ENCODE peak calls at places on chromosome 21, in four cellular contexts. C is activated naive CD4-positive, alpha-beta T cell; G is HTR-8/SVneo; S is T-helper 17 cell. X is an unnamed sample.

GRCh38 chr21:28608646-28609045 is 384.0 kb downstream of the LTN1 start:
- DNase-seq in S (no peak), G (no peak), C (no peak), X (no peak)

GRCh38 chr21:44723177-44724131 is 12.1 kb upstream of the TSPEAR start:
- DNase-seq in S (no peak), G (no peak), C (no peak), X (no peak)

GRCh38 chr21:31352841-31353240 is 8.8 kb upstream of the TIAM1 start:
- DNase-seq in S (no peak), G (no peak), C (no peak), X (no peak)

GRCh38 chr21:45821315-45822001 is 160.1 kb upstream of the COL6A1 start:
- DNase-seq in G (no peak), S (no peak), C (no peak), X (no peak)

GRCh38 chr21:36241717-36242116 is 78.3 kb upstream of the MORC3 start:
- DNase-seq in S (no peak), C (no peak), G (no peak), X (no peak)

GRCh38 chr21:37531402-37532042 is 164.9 kb downstream of the DYRK1A start:
- DNase-seq in C (no peak), S (no peak), G (no peak), X (no peak)

GRCh38 chr21:45333583-45334121 is 46.0 kb upstream of the POFUT2 start:
- DNase-seq in S (no peak), C (no peak), G (no peak), X (no peak)

GRCh38 chr21:36093512-36093911 is 23.7 kb downstream of the CBR1 start:
- DNase-seq in C (no peak), G (no peak), S (no peak), X (no peak)

GRCh38 chr21:15730484-15731242 is 881 bp downstream of the USP25 start:
- DNase-seq in G (no peak), S (no peak), C (no peak), X (no peak)

GRCh38 chr21:42493109-42494060 is 2.6 kb downstream of the RSPH1 start:
- DNase-seq in G (no peak), C (no peak), S (no peak), X (no peak)

GRCh38 chr21:45899317-45900033 is 82.1 kb upstream of the COL6A1 start:
- DNase-seq in C (no peak), G (no peak), S (no peak), X (no peak)

GRCh38 chr21:45295576-45296365 is 8.1 kb upstream of the POFUT2 start:
- DNase-seq in S (no peak), G (peak), C (no peak), X (no peak)

GRCh38 chr21:42061866-42062542 is 9.1 kb upstream of the UMODL1 start:
- DNase-seq in G (no peak), C (peak), S (peak), X (no peak)

GRCh38 chr21:25568230-25568629 is 39.1 kb downstream of the MRPL39 start:
- DNase-seq in C (no peak), G (no peak), S (no peak), X (no peak)